ENCODE peak calls at places on chromosomes 4 and X, in six cellular contexts. Q, E, B, A, H and L are unnamed samples.

GRCh38 chrX:130878350-130879341 is 24.4 kb downstream of the ENOX2 start:
- DNase-seq in Q (no peak), E (no peak), B (no peak), A (no peak), H (no peak), L (no peak)

GRCh38 chr4:187767687-187768086 is 227.9 kb upstream of the ZFP42 start:
- DNase-seq in Q (no peak), E (no peak), B (no peak), A (no peak), H (no peak), L (no peak)

GRCh38 chrX:119292445-119292844 is 56.4 kb downstream of the PGRMC1 start:
- DNase-seq in Q (no peak), E (no peak), B (no peak), A (no peak), H (no peak), L (no peak)

GRCh38 chrX:95996294-95996693 is 688.3 kb upstream of the DIAPH2 start:
- DNase-seq in Q (no peak), E (no peak), B (no peak), A (no peak), H (no peak), L (no peak)

GRCh38 chr4:40656221-40656863 is 26.7 kb upstream of the RBM47 start:
- DNase-seq in Q (no peak), E (no peak), B (no peak), A (no peak), H (peak; percentile 91), L (no peak)

GRCh38 chrX:28015993-28016392 is 34.7 kb upstream of the DCAF8L1 start:
- DNase-seq in Q (no peak), E (no peak), B (no peak), A (no peak), H (no peak), L (no peak)

GRCh38 chr4:129179276-129179675 is 83.3 kb downstream of the C4orf33 start:
- DNase-seq in Q (no peak), E (no peak), B (no peak), A (no peak), H (no peak), L (no peak)

GRCh38 chr4:118917582-118917981 is 28.9 kb downstream of the SYNPO2 start:
- DNase-seq in Q (no peak), E (no peak), B (no peak), A (no peak), H (no peak), L (no peak)

GRCh38 chr4:92996533-92996932 is 692.8 kb downstream of the GRID2 start:
- DNase-seq in Q (no peak), E (no peak), B (no peak), A (no peak), H (no peak), L (no peak)

GRCh38 chr4:109209647-109210046 is 92.8 kb downstream of the COL25A1 start:
- DNase-seq in Q (no peak), E (no peak), B (no peak), A (no peak), H (no peak), L (no peak)

GRCh38 chr4:153218961-153219360 is 14.7 kb downstream of the TRIM2 start:
- DNase-seq in Q (no peak), E (peak; percentile 9), B (no peak), A (no peak), H (no peak), L (no peak)

GRCh38 chrX:130173190-130173895 is 1.6 kb downstream of the RAB33A start:
- DNase-seq in Q (no peak), E (no peak), B (no peak), A (no peak), H (peak; percentile 56), L (peak; percentile 50)

GRCh38 chr4:123415977-123416376 is 19.4 kb downstream of the SPRY1 start:
- DNase-seq in Q (no peak), E (peak; percentile 82), B (no peak), A (no peak), H (no peak), L (peak; percentile 41)

DNA sequence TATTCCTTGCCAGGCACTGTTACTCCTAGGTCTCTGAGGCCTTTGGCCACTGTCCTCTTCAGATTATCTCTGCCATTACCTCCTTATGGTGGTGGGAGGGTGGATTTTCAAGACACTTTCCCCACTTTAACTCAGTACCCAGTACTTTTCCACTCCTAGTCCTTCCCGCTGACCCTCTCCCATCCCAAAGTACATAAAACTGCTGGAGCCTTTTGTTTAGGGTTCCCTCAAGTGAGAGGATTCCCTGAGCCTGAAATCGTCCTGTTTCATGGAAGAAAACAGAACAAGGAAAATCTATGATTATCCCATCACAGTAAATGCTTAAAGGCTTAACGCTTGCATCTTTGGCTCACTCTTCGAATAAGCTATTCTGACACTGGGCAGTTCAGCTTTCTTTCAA is 1742.5 kb upstream of the ADGRL3 start:
- DNase-seq in Q (no peak), E (no peak), B (no peak), A (no peak), H (no peak), L (no peak)
- TF ChIP-seq CHD2 in Q (no peak), E (no peak), B (no peak), A (no peak), H (no peak), L (no peak)

GRCh38 chr4:170868191-170868590 is 778.4 kb upstream of the AADAT start:
- DNase-seq in Q (no peak), E (no peak), B (no peak), A (no peak), H (no peak), L (no peak)
- TF ChIP-seq CHD2 in Q (no peak), E (no peak), B (no peak), A (no peak), H (no peak), L (no peak)

GRCh38 chrX:8738588-8739189 is 6.8 kb upstream of the ANOS1 start:
- DNase-seq in Q (no peak), E (peak; percentile 11), B (no peak), A (peak; percentile 37), H (no peak), L (peak; percentile 48)
- TF ChIP-seq CHD2 in Q (no peak), E (no peak), B (no peak), A (no peak), H (no peak), L (no peak)

GRCh38 chr4:86106475-86106874 is 253.4 kb downstream of the MAPK10 start:
- DNase-seq in Q (no peak), E (no peak), B (no peak), A (no peak), H (no peak), L (no peak)
- TF ChIP-seq CHD2 in Q (no peak), E (no peak), B (no peak), A (no peak), H (no peak), L (no peak)

GRCh38 chr4:78610546-78611214 is 59.1 kb downstream of the ANXA3 start:
- DNase-seq in Q (no peak), E (no peak), B (no peak), A (no peak), H (no peak), L (peak; percentile 79)
- TF ChIP-seq CHD2 in Q (no peak), E (no peak), B (no peak), A (no peak), H (no peak), L (no peak)

DNA sequence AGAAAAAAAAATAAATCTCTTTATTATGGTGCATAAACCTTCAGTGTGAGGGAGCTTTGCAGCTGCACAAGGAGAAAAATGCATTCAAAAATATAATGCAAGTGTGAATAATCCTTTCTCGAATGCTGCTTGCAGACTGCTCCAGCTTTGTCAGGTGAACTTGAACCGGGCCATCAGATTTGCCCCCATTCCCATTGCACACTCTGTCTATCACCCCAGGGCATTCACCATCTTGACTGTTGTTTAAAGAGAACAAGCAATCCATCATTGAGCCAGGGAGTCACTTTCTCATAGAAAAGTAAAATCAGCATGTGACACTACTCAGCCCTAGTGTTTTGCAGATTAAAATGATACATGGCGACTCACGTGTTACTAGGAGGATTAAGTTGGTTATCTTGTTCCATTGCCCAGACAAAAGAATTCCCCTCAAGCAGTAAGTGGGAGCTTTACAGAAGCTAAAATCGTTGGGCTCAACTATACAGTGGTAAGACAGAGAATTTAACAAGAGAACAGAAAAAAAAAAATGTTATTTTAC is 67.7 kb downstream of the NEUROG2 start:
- DNase-seq in Q (no peak), E (no peak), B (no peak), A (peak; percentile 4), H (no peak), L (no peak)
- TF ChIP-seq CHD2 in Q (no peak), E (no peak), B (no peak), A (no peak), H (no peak), L (no peak)

GRCh38 chrX:149908308-149908707 is 21.1 kb upstream of the HSFX4 start:
- DNase-seq in Q (no peak), E (no peak), B (no peak), A (no peak), H (peak; percentile 37), L (no peak)

GRCh38 chrX:149909324-149910177 is 19.8 kb upstream of the HSFX4 start:
- DNase-seq in Q (no peak), E (no peak), B (no peak), A (no peak), H (no peak), L (no peak)

GRCh38 chrX:149908727-149909126 is 20.6 kb upstream of the HSFX4 start:
- DNase-seq in Q (no peak), E (no peak), B (no peak), A (no peak), H (no peak), L (no peak)

GRCh38 chrX:149898554-149898953 is 17.6 kb downstream of the MAGEA8 start:
- DNase-seq in Q (no peak), E (no peak), B (no peak), A (no peak), H (no peak), L (no peak)

DNA sequence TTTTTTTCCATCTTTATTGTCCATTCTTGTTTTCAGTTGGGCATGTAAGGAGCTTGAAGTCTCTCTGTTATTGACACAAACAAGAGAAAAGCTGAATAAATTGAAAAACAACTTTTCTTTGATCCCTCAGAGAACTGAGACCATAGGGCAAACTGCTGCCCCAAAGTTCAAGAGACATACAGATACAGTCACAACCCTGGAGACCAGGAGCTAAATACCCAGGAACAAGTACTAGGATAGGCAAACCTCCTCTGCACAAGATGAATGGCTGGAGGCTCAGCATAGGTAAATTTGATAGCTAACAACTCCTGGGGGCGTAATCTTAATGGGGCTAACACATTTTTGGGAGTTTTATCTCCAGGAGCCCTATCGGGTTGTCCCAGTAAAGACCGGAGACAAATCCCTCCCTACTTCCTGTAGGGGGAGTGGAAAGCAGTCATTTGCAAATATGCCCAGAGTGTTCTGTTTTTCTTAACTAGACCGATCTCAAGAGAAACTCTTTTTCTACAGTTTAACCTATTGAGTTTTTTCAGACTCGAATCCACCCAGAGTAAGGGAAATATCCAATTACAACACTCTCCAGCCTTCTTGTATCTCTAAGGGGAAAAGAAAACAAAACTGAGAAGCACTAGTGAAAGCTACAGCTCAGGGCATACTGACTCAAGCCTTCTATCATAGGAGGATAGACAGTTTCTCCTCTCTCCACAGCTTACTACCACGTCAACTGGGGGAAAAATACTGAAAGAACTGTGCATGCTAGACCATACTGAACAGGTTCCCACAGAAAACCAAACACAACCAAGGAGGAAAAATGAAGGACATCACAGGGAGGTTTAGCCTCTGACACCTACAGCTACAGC is 23.1 kb downstream of the MAGEA8 start:
- DNase-seq in Q (peak; percentile 3), E (peak; percentile 3), B (no peak), A (no peak), H (peak; percentile 13), L (peak; percentile 71)
- TF ChIP-seq CHD2 in Q (no peak), E (no peak), B (no peak), A (no peak), H (no peak), L (no peak)